ENCODE peak calls at places on chromosomes 12 and 14, in four cellular contexts. P, W, N and Q are unnamed samples.

GRCh38 chr12:13024151-13024946 is 19.8 kb upstream of the FAM234B start:
- DNase-seq in P (peak; percentile 34), W (peak; percentile 31), N (peak; percentile 64), Q (no peak)

GRCh38 chr14:54348923-54349615 is 47.7 kb upstream of the CDKN3 start:
- DNase-seq in P (no peak), W (no peak), N (no peak), Q (no peak)

GRCh38 chr14:73786632-73786941 is 65.0 kb upstream of the PTGR2 start:
- DNase-seq in P (peak; percentile 50), W (peak; percentile 46), N (no peak), Q (no peak)

GRCh38 chr12:112711026-112711425 is 80.5 kb upstream of the RPH3A start:
- DNase-seq in P (no peak), W (no peak), N (no peak), Q (no peak)

GRCh38 chr12:57989837-57990236 is 48.5 kb downstream of the ATP23 start:
- DNase-seq in P (no peak), W (no peak), N (no peak), Q (no peak)

GRCh38 chr14:99158646-99159165 is 113.3 kb downstream of the BCL11B start:
- DNase-seq in P (no peak), W (peak; percentile 24), N (no peak), Q (peak; percentile 53)

GRCh38 chr12:123474493-123475255 is 16.7 kb downstream of the SNRNP35 start:
- DNase-seq in P (no peak), W (no peak), N (no peak), Q (no peak)

GRCh38 chr12:88194868-88195267 is 52.8 kb downstream of the TMTC3 start:
- DNase-seq in P (no peak), W (no peak), N (no peak), Q (no peak)

GRCh38 chr14:72609205-72609916 is 284.5 kb downstream of the DPF3 start:
- DNase-seq in P (no peak), W (no peak), N (no peak), Q (peak; percentile 44)

GRCh38 chr12:38160318-38161122 is 156.1 kb upstream of the ALG10B start:
- DNase-seq in P (no peak), W (no peak), N (no peak), Q (no peak)

GRCh38 chr14:104224516-104225281 is 86.3 kb downstream of the KIF26A start:
- DNase-seq in P (no peak), W (no peak), N (no peak), Q (no peak)

GRCh38 chr12:42361909-42362706 is 36.1 kb downstream of the PPHLN1 start:
- DNase-seq in P (no peak), W (no peak), N (no peak), Q (no peak)

GRCh38 chr14:92883066-92883465 is 39.9 kb upstream of the CHGA start:
- DNase-seq in P (no peak), W (no peak), N (no peak), Q (no peak)

GRCh38 chr12:94614288-94614721 is 36.1 kb downstream of the TMCC3 start:
- DNase-seq in P (peak; percentile 20), W (no peak), N (no peak), Q (no peak)

GRCh38 chr12:70049596-70050360 is 193.5 kb upstream of the CNOT2 start:
- DNase-seq in P (no peak), W (no peak), N (no peak), Q (no peak)

GRCh38 chr14:57302883-57303282 is 34.1 kb downstream of the AP5M1 start:
- DNase-seq in P (no peak), W (no peak), N (no peak), Q (no peak)

GRCh38 chr14:37170993-37171392 is 1.4 kb downstream of the SLC25A21 start:
- DNase-seq in P (no peak), W (no peak), N (no peak), Q (no peak)
- H3K4me3 ChIP-seq in P (no peak overlapping the region), W (no peak overlapping the region), N (no peak overlapping the region), Q (no peak overlapping the region)

DNA sequence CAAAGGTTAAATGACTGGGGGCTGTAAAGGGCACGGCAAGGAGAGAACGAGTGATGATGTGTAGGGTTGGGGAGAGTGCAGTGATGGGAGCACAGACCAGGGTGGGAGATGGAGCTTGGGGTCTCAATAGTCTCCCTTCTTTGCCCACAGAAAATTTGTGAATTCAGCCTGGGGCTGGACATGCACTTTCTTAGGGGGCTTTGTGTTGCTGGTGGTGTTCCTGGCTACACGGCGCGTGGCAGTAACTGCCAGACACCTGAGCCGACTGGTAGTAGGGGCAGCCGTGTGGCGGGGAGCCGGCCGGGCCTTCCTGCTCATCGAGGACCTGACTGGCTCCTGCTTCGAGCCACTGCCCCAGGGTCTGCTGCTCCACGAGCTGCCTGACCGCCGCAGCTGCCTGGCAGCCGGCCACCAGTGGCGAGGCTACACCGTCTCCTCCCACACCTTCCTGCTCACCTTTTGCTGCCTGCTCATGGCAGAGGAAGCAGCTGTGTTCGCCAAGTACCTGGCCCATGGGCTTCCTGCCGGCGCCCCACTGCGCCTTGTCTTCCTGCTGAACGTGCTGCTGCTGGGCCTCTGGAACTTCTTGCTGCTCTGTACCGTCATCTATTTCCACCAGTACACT is 1.7 kb downstream of the FITM1 start:
- DNase-seq in P (peak; percentile 67), W (peak; percentile 80), N (no peak), Q (no peak)
- TF ChIP-seq POLR2A in P (no peak), W (no peak), N (no peak), Q (no peak)

GRCh38 chr14:59161571-59162175 is 26.8 kb upstream of the DAAM1 start:
- DNase-seq in P (no peak), W (no peak), N (no peak), Q (no peak)
- H3K4me3 ChIP-seq in P (no peak overlapping the region), W (no peak overlapping the region), N (no peak overlapping the region), Q (no peak overlapping the region)

DNA sequence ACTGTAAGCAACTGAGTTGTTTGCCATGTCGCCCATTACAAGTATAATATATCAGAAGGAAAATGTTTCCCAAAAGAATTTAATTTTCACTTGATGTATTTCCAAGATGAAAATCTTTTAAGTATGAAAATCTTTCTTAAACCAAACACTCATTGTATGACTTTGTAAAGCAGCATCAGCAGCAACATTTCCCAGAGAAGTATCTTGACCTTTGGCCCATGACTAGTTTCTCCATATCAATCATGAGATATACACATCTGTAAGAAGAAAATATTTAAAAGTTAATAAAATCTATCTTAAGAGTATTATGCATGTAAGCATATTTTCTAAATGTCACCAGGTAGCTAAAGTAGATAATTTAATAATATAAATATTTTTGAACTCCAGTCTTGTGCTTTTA is 52.8 kb downstream of the ATP2B1 start:
- DNase-seq in P (no peak), W (no peak), N (no peak), Q (no peak)
- TF ChIP-seq POLR2A in P (no peak), W (no peak), N (no peak), Q (no peak)

DNA sequence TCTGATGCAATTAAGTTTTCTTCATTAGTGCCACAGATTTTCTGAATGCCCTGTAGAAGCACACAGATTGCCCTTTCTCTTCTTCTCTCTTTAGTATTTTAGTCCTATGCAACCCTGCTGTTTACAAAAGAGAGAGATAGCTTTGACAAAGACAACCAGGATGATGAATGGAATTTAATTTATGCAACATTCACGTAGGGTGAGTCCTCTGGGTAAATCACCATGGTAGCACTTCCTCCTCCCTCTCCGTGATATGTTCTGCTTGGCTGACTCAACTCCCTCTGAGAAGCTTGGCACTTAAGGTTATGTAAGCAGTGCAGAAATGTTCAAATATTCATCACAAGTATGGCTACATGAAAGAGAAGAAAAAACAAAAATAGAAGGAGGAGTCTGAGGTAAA is 400.9 kb upstream of the PDE3A start:
- DNase-seq in P (peak; percentile 25), W (no peak), N (peak; percentile 20), Q (no peak)
- H3K4me3 ChIP-seq in P (no peak overlapping the region), W (no peak overlapping the region), N (no peak overlapping the region), Q (no peak overlapping the region)